ENCODE peak calls at places on chromosomes 2 and 18, in four cellular contexts. One of them, this sample, is unnamed.

GRCh38 chr18:6069539-6069938 is 174.2 kb upstream of the TMEM200C start:
- DNase-seq in HFFc6: no peak
- DNase-seq in HTR-8/SVneo: no peak
- DNase-seq in stimulated activated CD4-positive, alpha-beta T cell treated with anti-CD3 and anti-CD28 coated beads, Interleukin-4, amount 100 ng/mL, for 24 hours: no peak
- DNase-seq in this sample: no peak

GRCh38 chr18:57655740-57656139 is 34.1 kb upstream of the NARS1 start:
- DNase-seq in HFFc6: no peak
- DNase-seq in stimulated activated CD4-positive, alpha-beta T cell treated with anti-CD3 and anti-CD28 coated beads, Interleukin-4, amount 100 ng/mL, for 24 hours: no peak
- DNase-seq in HTR-8/SVneo: no peak
- DNase-seq in this sample: no peak

GRCh38 chr2:120415728-120416509 is 70.0 kb downstream of the INHBB start:
- DNase-seq in HFFc6: no peak
- DNase-seq in stimulated activated CD4-positive, alpha-beta T cell treated with anti-CD3 and anti-CD28 coated beads, Interleukin-4, amount 100 ng/mL, for 24 hours: no peak
- DNase-seq in HTR-8/SVneo: no peak
- DNase-seq in this sample: no peak

GRCh38 chr2:131039535-131039907 is 53.7 kb downstream of the FAM168B start:
- DNase-seq in HTR-8/SVneo: no peak
- DNase-seq in stimulated activated CD4-positive, alpha-beta T cell treated with anti-CD3 and anti-CD28 coated beads, Interleukin-4, amount 100 ng/mL, for 24 hours: no peak
- DNase-seq in HFFc6: no peak
- DNase-seq in this sample: no peak

GRCh38 chr18:73679941-73680700 is 467.5 kb downstream of the FBXO15 start:
- DNase-seq in HFFc6: no peak
- DNase-seq in stimulated activated CD4-positive, alpha-beta T cell treated with anti-CD3 and anti-CD28 coated beads, Interleukin-4, amount 100 ng/mL, for 24 hours: no peak
- DNase-seq in HTR-8/SVneo: no peak
- DNase-seq in this sample: no peak

GRCh38 chr2:240247868-240248820 is 107.7 kb upstream of the OTOS start:
- DNase-seq in HTR-8/SVneo: no peak
- DNase-seq in stimulated activated CD4-positive, alpha-beta T cell treated with anti-CD3 and anti-CD28 coated beads, Interleukin-4, amount 100 ng/mL, for 24 hours: peak; percentile 2
- DNase-seq in HFFc6: no peak
- DNase-seq in this sample: no peak

GRCh38 chr2:150732491-150732890 is 245.0 kb upstream of the RND3 start:
- DNase-seq in HFFc6: no peak
- DNase-seq in HTR-8/SVneo: no peak
- DNase-seq in stimulated activated CD4-positive, alpha-beta T cell treated with anti-CD3 and anti-CD28 coated beads, Interleukin-4, amount 100 ng/mL, for 24 hours: no peak
- DNase-seq in this sample: no peak

GRCh38 chr2:160227252-160227651 is 27.2 kb upstream of the ITGB6 start:
- DNase-seq in stimulated activated CD4-positive, alpha-beta T cell treated with anti-CD3 and anti-CD28 coated beads, Interleukin-4, amount 100 ng/mL, for 24 hours: no peak
- DNase-seq in HTR-8/SVneo: no peak
- DNase-seq in HFFc6: peak; percentile 66
- DNase-seq in this sample: peak; percentile 18

GRCh38 chr2:237864030-237864931 is 4.9 kb downstream of the RAMP1 start:
- DNase-seq in stimulated activated CD4-positive, alpha-beta T cell treated with anti-CD3 and anti-CD28 coated beads, Interleukin-4, amount 100 ng/mL, for 24 hours: no peak
- DNase-seq in HTR-8/SVneo: no peak
- DNase-seq in HFFc6: no peak
- DNase-seq in this sample: no peak

GRCh38 chr18:68447286-68447685 is 267.6 kb downstream of the TMX3 start:
- DNase-seq in HTR-8/SVneo: no peak
- DNase-seq in stimulated activated CD4-positive, alpha-beta T cell treated with anti-CD3 and anti-CD28 coated beads, Interleukin-4, amount 100 ng/mL, for 24 hours: no peak
- DNase-seq in HFFc6: peak; percentile 63
- DNase-seq in this sample: peak; percentile 62

GRCh38 chr2:231684314-231685223 is 23.8 kb upstream of the PTMA start:
- DNase-seq in stimulated activated CD4-positive, alpha-beta T cell treated with anti-CD3 and anti-CD28 coated beads, Interleukin-4, amount 100 ng/mL, for 24 hours: no peak
- DNase-seq in HFFc6: no peak
- DNase-seq in HTR-8/SVneo: no peak
- DNase-seq in this sample: no peak

GRCh38 chr18:39487932-39488331 is 1922.3 kb upstream of the CELF4 start:
- DNase-seq in stimulated activated CD4-positive, alpha-beta T cell treated with anti-CD3 and anti-CD28 coated beads, Interleukin-4, amount 100 ng/mL, for 24 hours: no peak
- DNase-seq in HFFc6: no peak
- DNase-seq in HTR-8/SVneo: no peak
- DNase-seq in this sample: no peak

GRCh38 chr2:219836647-219837177 is 209.3 kb downstream of the SLC4A3 start:
- DNase-seq in stimulated activated CD4-positive, alpha-beta T cell treated with anti-CD3 and anti-CD28 coated beads, Interleukin-4, amount 100 ng/mL, for 24 hours: no peak
- DNase-seq in HTR-8/SVneo: no peak
- DNase-seq in HFFc6: peak; percentile 30
- DNase-seq in this sample: peak; percentile 28

GRCh38 chr2:234437642-234438321 is 59.1 kb downstream of the ARL4C start:
- DNase-seq in HFFc6: no peak
- DNase-seq in HTR-8/SVneo: no peak
- DNase-seq in stimulated activated CD4-positive, alpha-beta T cell treated with anti-CD3 and anti-CD28 coated beads, Interleukin-4, amount 100 ng/mL, for 24 hours: no peak
- DNase-seq in this sample: no peak

GRCh38 chr2:170005702-170006101 is 172.2 kb upstream of the MYO3B start:
- DNase-seq in HFFc6: no peak
- DNase-seq in stimulated activated CD4-positive, alpha-beta T cell treated with anti-CD3 and anti-CD28 coated beads, Interleukin-4, amount 100 ng/mL, for 24 hours: no peak
- DNase-seq in HTR-8/SVneo: no peak
- DNase-seq in this sample: no peak